ENCODE peak calls at places on chromosomes 5 and 9, in ten cellular contexts. T is breast epithelium, Z is left ventricle myocardium inferior, K is colonic mucosa, J is transverse colon, R is WERI-Rb-1, S is K562, M is brain microvascular endothelial cell, G is GM23338, E is HCT116. O is an unnamed sample. For H3K27me3, the result is how much of the 10 kb centered on the place peaks cover.

GRCh38 chr5:75668988-75669760 is 48.1 kb downstream of the POC5 start:
- DNase-seq in J (peak), T (no peak), Z (no peak), K (peak), E (no peak), R (no peak), M (peak), G (no peak), S (peak), O (no peak)

GRCh38 chr5:162160401-162160800 is 92.8 kb downstream of the GABRG2 start:
- DNase-seq in S (no peak), Z (no peak), T (no peak), R (no peak), M (no peak), E (no peak), G (no peak), K (no peak), J (no peak), O (no peak)

GRCh38 chr5:5481206-5481605 is 58.7 kb downstream of the ICE1 start:
- DNase-seq in S (no peak), J (no peak), K (no peak), M (no peak), T (no peak), Z (no peak), E (no peak), R (no peak), G (no peak), O (no peak)

GRCh38 chr9:18759836-18760235 is 273.2 kb downstream of the SAXO1 start:
- DNase-seq in Z (no peak), J (no peak), E (no peak), S (no peak), T (no peak), G (no peak), K (no peak), R (no peak), M (no peak), O (no peak)

GRCh38 chr5:43137326-43137725 is 16.6 kb downstream of the ZNF131 start:
- DNase-seq in E (no peak), T (no peak), M (no peak), K (no peak), J (no peak), R (no peak), G (no peak), S (no peak), Z (no peak), O (no peak)

GRCh38 chr5:16936150-16937022 is at the start of gene MYO10:
- DNase-seq in S (peak), M (peak), J (peak), R (peak), T (peak), Z (peak), G (peak), K (peak), E (no peak), O (no peak)

GRCh38 chr5:119288364-119289047 is 67.3 kb upstream of the TNFAIP8 start:
- DNase-seq in R (no peak), S (no peak), Z (no peak), E (no peak), G (no peak), K (no peak), J (no peak), T (no peak), M (no peak), O (peak)

GRCh38 chr9:5002811-5003210 is 17.7 kb downstream of the JAK2 start:
- DNase-seq in E (no peak), M (no peak), K (no peak), T (no peak), R (no peak), J (no peak), S (no peak), G (no peak), Z (no peak), O (no peak)

GRCh38 chr5:167123126-167123525 is 1168.3 kb upstream of the WWC1 start:
- DNase-seq in M (no peak), K (no peak), T (no peak), J (no peak), S (no peak), R (no peak), G (no peak), Z (no peak), E (no peak), O (no peak)

GRCh38 chr5:31382051-31382878 is 149.6 kb downstream of the DROSHA start:
- DNase-seq in M (no peak), E (no peak), S (no peak), Z (no peak), T (no peak), K (no peak), J (no peak), G (peak), R (no peak), O (no peak)

GRCh38 chr9:113582698-113583200 is 119.2 kb downstream of the RGS3 start:
- DNase-seq in G (no peak), K (no peak), E (no peak), M (no peak), T (no peak), S (no peak), J (no peak), R (no peak), Z (no peak), O (no peak)
- TF ChIP-seq CTCF in G (no peak), K (no peak), E (no peak), M (no peak), T (no peak), S (no peak), J (no peak), R (no peak), Z (no peak), O (no peak)

GRCh38 chr9:130935660-130936271 is 3.3 kb downstream of the FIBCD1 start:
- DNase-seq in S (peak), M (no peak), G (no peak), K (no peak), E (no peak), T (no peak), R (no peak), Z (no peak), J (no peak), O (no peak)
- H3K27me3 ChIP-seq in S (half or more), M (half or more), G (under half), K (under half), E (under half), T (half or more), R (under half), Z (half or more), J (half or more), O (under half)

GRCh38 chr9:93464395-93464794 is 11.0 kb upstream of the FAM120AOS start:
- DNase-seq in K (no peak), R (no peak), T (no peak), J (no peak), Z (no peak), G (no peak), E (no peak), S (no peak), M (no peak), O (no peak)
- H3K4me3 ChIP-seq in K (no peak), R (no peak), T (no peak), J (no peak), Z (no peak), G (no peak), E (no peak), S (no peak), M (no peak), O (no peak)

DNA sequence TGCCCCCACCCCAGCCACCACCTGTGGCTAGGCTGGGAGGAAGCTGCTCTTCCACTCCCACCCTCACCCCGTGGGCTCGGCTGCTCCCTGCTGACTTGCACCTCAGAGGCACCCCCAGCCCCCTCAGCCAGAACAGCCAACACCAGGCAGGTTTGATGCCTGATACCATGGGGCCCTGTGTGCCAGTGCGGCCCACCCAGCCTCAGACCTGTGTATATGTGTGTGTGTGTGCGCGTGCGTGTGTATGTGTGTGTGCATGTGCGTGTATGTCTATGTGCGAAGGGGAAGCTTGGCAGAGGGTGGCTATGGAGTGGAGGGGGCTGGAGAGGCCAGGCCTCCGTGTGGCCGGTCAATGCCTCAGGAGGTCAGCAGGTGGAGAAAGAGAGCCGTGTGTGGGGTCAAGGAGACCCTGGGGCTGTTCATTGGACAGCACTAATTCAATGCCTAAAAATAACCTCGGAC is 16.6 kb upstream of the DAB2IP start:
- DNase-seq in T (no peak), G (peak), M (no peak), J (no peak), Z (no peak), S (peak), R (peak), E (no peak), K (peak), O (no peak)
- TF ChIP-seq CTCF in T (peak), G (peak), M (peak), J (peak), Z (peak), S (peak), R (peak), E (peak), K (peak), O (peak)

GRCh38 chr5:171617268-171617667 is 168.3 kb upstream of the SMIM23 start:
- DNase-seq in E (no peak), M (no peak), S (no peak), R (no peak), T (no peak), J (no peak), K (no peak), G (no peak), Z (no peak), O (no peak)

GRCh38 chr5:171622010-171622409 is 163.6 kb upstream of the SMIM23 start:
- DNase-seq in T (peak), E (no peak), G (no peak), M (no peak), S (no peak), K (no peak), J (no peak), Z (peak), R (no peak), O (no peak)

GRCh38 chr5:171617787-171618690 is 167.6 kb upstream of the SMIM23 start:
- DNase-seq in S (no peak), K (no peak), Z (no peak), T (no peak), E (no peak), M (no peak), J (no peak), R (no peak), G (no peak), O (no peak)

GRCh38 chr5:171619744-171620143 is 165.9 kb upstream of the SMIM23 start:
- DNase-seq in M (no peak), T (no peak), S (no peak), E (no peak), J (no peak), K (no peak), Z (no peak), R (no peak), G (no peak), O (no peak)

GRCh38 chr5:171619196-171619595 is 166.4 kb upstream of the SMIM23 start:
- DNase-seq in M (no peak), S (no peak), R (no peak), K (no peak), T (no peak), Z (no peak), G (no peak), E (no peak), J (no peak), O (no peak)
- H3K27me3 ChIP-seq in M (under half), S (under half), R (under half), K (under half), T (under half), Z (under half), G (under half), E (under half), J (under half), O (under half)

O was measured in BJ.